ENCODE peak calls at places on chromosomes 1 and 21, in seven cellular contexts. A, K, S, G, C, L and H are unnamed samples.

GRCh38 chr1:10495942-10496341 is 21.2 kb downstream of the PEX14 start:
- DNase-seq in A (no peak), G (peak; percentile 80), C (no peak), S (no peak), L (no peak), K (no peak), H (no peak)

GRCh38 chr1:68495532-68495931 is 1.4 kb downstream of the DEPDC1 start:
- DNase-seq in A (no peak), C (no peak), L (no peak), K (no peak), S (no peak), G (no peak), H (no peak)

GRCh38 chr1:6163973-6164617 is 16.0 kb downstream of the CHD5 start:
- DNase-seq in G (no peak), A (no peak), C (no peak), K (no peak), S (no peak), L (no peak), H (no peak)

GRCh38 chr1:154595621-154596020 is 12.4 kb downstream of the ADAR start:
- DNase-seq in S (no peak), C (no peak), A (no peak), G (no peak), K (no peak), L (no peak), H (no peak)

GRCh38 chr1:21355956-21356355 is 65.7 kb upstream of the ECE1 start:
- DNase-seq in G (no peak), L (no peak), A (no peak), C (no peak), S (no peak), K (no peak), H (peak; percentile 17)

GRCh38 chr1:199799116-199799515 is 228.4 kb upstream of the NR5A2 start:
- DNase-seq in A (no peak), K (no peak), C (no peak), L (no peak), G (no peak), S (no peak), H (no peak)

GRCh38 chr1:160837558-160838205 is 25.0 kb downstream of the CD244 start:
- DNase-seq in K (no peak), S (peak; percentile 88), L (no peak), G (no peak), C (no peak), A (no peak), H (peak; percentile 62)

GRCh38 chr1:54265661-54266060 is 65.7 kb downstream of the MRPL37 start:
- DNase-seq in L (no peak), K (no peak), C (no peak), S (no peak), G (no peak), A (no peak), H (no peak)

GRCh38 chr1:177632923-177633322 is 336.9 kb downstream of the SEC16B start:
- DNase-seq in L (no peak), A (no peak), K (no peak), C (no peak), G (no peak), S (no peak), H (no peak)

GRCh38 chr1:202093856-202094255 is 28.9 kb upstream of the GPR37L1 start:
- DNase-seq in A (no peak), L (no peak), C (no peak), K (no peak), S (no peak), G (no peak), H (no peak)

GRCh38 chr1:118985611-118986290 is 2.4 kb downstream of the TBX15 start:
- DNase-seq in C (no peak), L (no peak), S (no peak), K (no peak), G (no peak), A (peak; percentile 49), H (no peak)

GRCh38 chr1:18271336-18271735 is 163.7 kb downstream of the IGSF21 start:
- DNase-seq in G (no peak), A (no peak), K (no peak), S (no peak), C (no peak), L (no peak), H (no peak)

GRCh38 chr1:224629965-224630364 is 13.8 kb downstream of the CNIH3 start:
- DNase-seq in K (no peak), S (no peak), G (no peak), L (no peak), A (no peak), C (no peak), H (no peak)

GRCh38 chr1:145972580-145972979 is 8.1 kb downstream of the POLR3GL start:
- DNase-seq in G (no peak), S (no peak), K (no peak), A (no peak), L (no peak), C (no peak), H (no peak)

GRCh38 chr1:155038602-155039307 is 5.1 kb downstream of the DCST1 start:
- DNase-seq in C (no peak), K (no peak), A (no peak), L (no peak), G (peak; percentile 30), S (no peak), H (no peak)

GRCh38 chr21:36915701-36916075 is 50.8 kb downstream of the HLCS start:
- DNase-seq in C (no peak), K (no peak), A (no peak), G (no peak), L (no peak), S (no peak), H (no peak)

GRCh38 chr1:41516168-41516961 is 31.9 kb upstream of the EDN2 start:
- DNase-seq in G (peak; percentile 56), C (peak; percentile 36), K (no peak), S (peak; percentile 49), A (peak; percentile 98), L (peak; percentile 96), H (peak; percentile 53)

GRCh38 chr1:241707442-241707841 is 55.4 kb downstream of the WDR64 start:
- DNase-seq in G (no peak), S (no peak), L (no peak), A (no peak), K (no peak), C (no peak), H (no peak)

GRCh38 chr21:45510466-45510955 is 31.7 kb downstream of the SLC19A1 start:
- DNase-seq in K (no peak), A (no peak), C (no peak), S (no peak), L (no peak), G (no peak), H (no peak)

GRCh38 chr1:235946570-235946981 is 79.9 kb upstream of the LYST start:
- DNase-seq in S (no peak), A (peak; percentile 33), K (no peak), C (peak; percentile 30), G (no peak), L (peak; percentile 37), H (no peak)

GRCh38 chr21:21481238-21481637 is 483.0 kb downstream of the NCAM2 start:
- DNase-seq in A (no peak), G (no peak), L (no peak), C (no peak), K (no peak), S (no peak), H (no peak)

GRCh38 chr1:88983791-88984552 is 8.5 kb downstream of the KYAT3 start:
- DNase-seq in C (no peak), G (peak; percentile 41), L (no peak), K (no peak), A (peak; percentile 64), S (no peak), H (no peak)

GRCh38 chr1:194252189-194252588 is 1065.8 kb upstream of the B3GALT2 start:
- DNase-seq in G (no peak), S (no peak), A (no peak), L (no peak), C (no peak), K (no peak), H (no peak)

GRCh38 chr1:161739865-161740566 is 9.6 kb upstream of the DUSP12 start:
- DNase-seq in S (no peak), C (no peak), L (no peak), A (no peak), K (no peak), G (no peak), H (no peak)

GRCh38 chr1:185442065-185442464 is 125.0 kb upstream of the IVNS1ABP start:
- DNase-seq in A (peak; percentile 77), G (no peak), S (no peak), C (no peak), L (no peak), K (no peak), H (no peak)

GRCh38 chr1:20361805-20362381 is 71.2 kb downstream of the VWA5B1 start:
- DNase-seq in K (no peak), C (no peak), L (peak; percentile 76), S (no peak), A (peak; percentile 80), G (peak; percentile 18), H (no peak)

GRCh38 chr1:211247921-211248320 is 11.2 kb upstream of the RCOR3 start:
- DNase-seq in K (no peak), L (no peak), A (no peak), S (no peak), G (no peak), C (no peak), H (no peak)

GRCh38 chr1:110639724-110640386 is 33.7 kb upstream of the KCNA2 start:
- DNase-seq in K (no peak), C (no peak), S (no peak), G (peak; percentile 42), A (no peak), L (peak; percentile 40), H (no peak)

GRCh38 chr1:86110451-86111129 is 46.0 kb downstream of the COL24A1 start:
- DNase-seq in G (no peak), S (no peak), C (no peak), K (no peak), A (no peak), L (no peak), H (no peak)

GRCh38 chr1:12472798-12473551 is 145.0 kb downstream of the DHRS3 start:
- DNase-seq in L (no peak), S (peak; percentile 82), G (no peak), K (no peak), A (no peak), C (no peak), H (peak; percentile 54)